ENCODE peak calls at places on chromosomes 1 and 21, in five cellular contexts. O is HT1080; J is left ventricle myocardium inferior; A is AG04450; T is naive thymus-derived CD8-positive, alpha-beta T cell. Q is an unnamed sample.

GRCh38 chr1:241926141-241926540 is 31.4 kb upstream of the BECN2 start:
- DNase-seq in O (no peak), T (no peak), A (no peak), J (no peak), Q (no peak)

GRCh38 chr1:37556712-37557196 is at the start of gene DNALI1:
- DNase-seq in O (no peak), T (no peak), J (peak; percentile 82), A (peak; percentile 81), Q (peak; percentile 95)

GRCh38 chr1:229753764-229754553 is 127.9 kb downstream of the URB2 start:
- DNase-seq in O (no peak), T (peak; percentile 19), J (no peak), A (no peak), Q (no peak)

GRCh38 chr1:3473381-3473844 is 18.9 kb downstream of the ARHGEF16 start:
- DNase-seq in O (peak; percentile 45), J (no peak), T (no peak), A (peak; percentile 41), Q (no peak)

GRCh38 chr1:65170511-65171142 is 22.6 kb downstream of the AK4 start:
- DNase-seq in J (peak; percentile 32), A (no peak), T (no peak), O (no peak), Q (no peak)

GRCh38 chr1:117388328-117388727 is 21.1 kb downstream of the MAN1A2 start:
- DNase-seq in A (no peak), O (no peak), J (no peak), T (no peak), Q (no peak)

GRCh38 chr1:63773496-63773814 is 362 bp upstream of the ROR1 start:
- DNase-seq in T (no peak), O (no peak), A (no peak), J (no peak), Q (no peak)

GRCh38 chr21:37670883-37671282 is 245.4 kb downstream of the KCNJ6 start:
- DNase-seq in T (no peak), A (no peak), J (no peak), O (peak; percentile 44), Q (no peak)

GRCh38 chr1:178724386-178724733 is 684 bp upstream of the RALGPS2 start:
- DNase-seq in T (no peak), J (no peak), O (no peak), A (no peak), Q (no peak)

GRCh38 chr1:94808682-94809081 is 11.5 kb upstream of the SLC44A3 start:
- DNase-seq in A (no peak), J (no peak), O (no peak), T (no peak), Q (no peak)